ENCODE peak calls at places on chromosomes 1 and 21, in eight cellular contexts. V is mucosa of descending colon; R is RPMI7951; J is BE2C; S is cardiac muscle cell; F is uterus; W is activated CD4-positive, alpha-beta T cell treated with anti-CD3 and anti-CD28 coated beads, Interleukin-2, amount 10 ng/mL, durations not matched to agents 7 days and 5 days; Z is hypothalamus. P is an unnamed sample.

GRCh38 chr1:54342306-54342705 is 63.9 kb downstream of the SSBP3 start:
- DNase-seq in R (no peak), Z (no peak), V (peak; percentile 75), F (no peak), W (no peak), S (no peak), J (no peak), P (no peak)

GRCh38 chr1:47514229-47514628 is 76.4 kb downstream of the FOXD2 start:
- DNase-seq in S (no peak), R (no peak), F (no peak), Z (no peak), J (no peak), V (no peak), W (no peak), P (no peak)

GRCh38 chr1:169368406-169368769 is 393 bp downstream of the BLZF1 start:
- DNase-seq in W (peak; percentile 46), R (no peak), J (no peak), Z (no peak), V (peak; percentile 48), F (no peak), S (no peak), P (no peak)

GRCh38 chr1:88680446-88680845 is 3.6 kb upstream of the PKN2 start:
- DNase-seq in Z (no peak), R (no peak), J (no peak), F (no peak), V (no peak), S (peak; percentile 5), W (no peak), P (no peak)

GRCh38 chr1:237405912-237406311 is 363.9 kb downstream of the RYR2 start:
- DNase-seq in V (no peak), W (no peak), R (no peak), S (no peak), Z (no peak), J (no peak), F (no peak), P (no peak)

GRCh38 chr1:68213843-68214242 is 18.5 kb downstream of the WLS start:
- DNase-seq in J (peak; percentile 77), R (peak; percentile 63), S (peak; percentile 89), F (peak; percentile 72), V (no peak), W (no peak), Z (no peak), P (no peak)

GRCh38 chr1:37727186-37727585 is 34.9 kb downstream of the CDCA8 start:
- DNase-seq in W (no peak), R (no peak), S (no peak), V (no peak), J (no peak), F (no peak), Z (no peak), P (no peak)

GRCh38 chr1:202592141-202592540 is 118.1 kb downstream of the SYT2 start:
- DNase-seq in V (no peak), S (no peak), F (no peak), Z (no peak), W (no peak), J (peak; percentile 28), R (no peak), P (no peak)

GRCh38 chr1:203536981-203537455 is 43.1 kb downstream of the OPTC start:
- DNase-seq in S (peak; percentile 94), R (peak; percentile 58), Z (no peak), J (no peak), F (peak; percentile 49), W (no peak), V (no peak), P (no peak)

GRCh38 chr1:184461321-184461720 is 74.5 kb downstream of the C1orf21 start:
- DNase-seq in F (no peak), R (no peak), Z (no peak), V (no peak), W (no peak), J (peak; percentile 68), S (no peak), P (no peak)

GRCh38 chr21:34736116-34736870 is 67.5 kb downstream of the CLIC6 start:
- DNase-seq in V (no peak), R (peak; percentile 85), F (no peak), Z (no peak), W (no peak), J (no peak), S (no peak), P (no peak)

GRCh38 chr1:202186327-202186726 is 7.3 kb upstream of the LGR6 start:
- DNase-seq in Z (no peak), J (no peak), F (no peak), S (no peak), W (no peak), V (no peak), R (no peak), P (no peak)

GRCh38 chr1:66571789-66572188 is 37.8 kb downstream of the SGIP1 start:
- DNase-seq in S (no peak), F (no peak), Z (no peak), R (peak; percentile 72), W (no peak), V (no peak), J (no peak), P (no peak)

GRCh38 chr1:183318433-183318832 is 99.7 kb downstream of the NMNAT2 start:
- DNase-seq in F (peak; percentile 85), R (peak; percentile 81), S (peak; percentile 97), W (no peak), Z (no peak), V (peak; percentile 60), J (no peak), P (no peak)

GRCh38 chr1:201025571-201026002 is 2.1 kb upstream of the KIF21B start:
- DNase-seq in V (no peak), J (no peak), Z (no peak), W (no peak), R (peak; percentile 67), F (no peak), S (peak; percentile 45), P (no peak)